ENCODE peak calls at places on chromosome 22, in six cellular contexts. Z is HFF-Myc, R is adrenal gland, H is PC-3, G is BJ, F is right lobe of liver. I is an unnamed sample.
A peak's percentile ranks its signal among the peaks of the same experiment; 100 is the strongest.

GRCh38 chr22:44472583-44472982 is 25.4 kb downstream of the RTL6 start:
- DNase-seq in Z (no peak), H (no peak), G (no peak), R (peak; percentile 1), F (no peak), I (no peak)

GRCh38 chr22:19646383-19646782 is 67.9 kb upstream of the SEPTIN5 start:
- DNase-seq in R (no peak), G (no peak), F (no peak), H (no peak), Z (no peak), I (no peak)

GRCh38 chr22:41576877-41577276 is 12.8 kb downstream of the PMM1 start:
- DNase-seq in R (peak; percentile 91), F (no peak), H (peak; percentile 56), Z (no peak), G (no peak), I (peak; percentile 60)

GRCh38 chr22:47112566-47112965 is 350.1 kb downstream of the TBC1D22A start:
- DNase-seq in G (no peak), R (no peak), F (no peak), H (no peak), Z (no peak), I (no peak)

GRCh38 chr22:47107431-47107830 is 345.0 kb downstream of the TBC1D22A start:
- DNase-seq in H (peak; percentile 82), G (peak; percentile 27), R (no peak), F (no peak), Z (peak; percentile 21), I (peak; percentile 80)

GRCh38 chr22:47207387-47207786 is 444.9 kb downstream of the TBC1D22A start:
- DNase-seq in Z (no peak), G (no peak), F (no peak), H (no peak), R (peak; percentile 21), I (no peak)

GRCh38 chr22:29291215-29291614 is 15.2 kb upstream of the GAS2L1 start:
- DNase-seq in F (no peak), H (no peak), Z (no peak), R (peak; percentile 48), G (no peak), I (no peak)

GRCh38 chr22:32822188-32822877 is 20.8 kb downstream of the TIMP3 start:
- DNase-seq in H (no peak), R (no peak), F (no peak), G (no peak), Z (no peak), I (no peak)

GRCh38 chr22:17980638-17981051 is 43.7 kb downstream of the MICAL3 start:
- DNase-seq in H (no peak), F (no peak), G (no peak), Z (no peak), R (peak; percentile 73), I (peak; percentile 18)

GRCh38 chr22:22865311-22866072 is 22.1 kb upstream of the IGLL5 start:
- DNase-seq in G (no peak), H (no peak), F (no peak), R (no peak), Z (no peak), I (peak; percentile 4)

GRCh38 chr22:23075050-23075449 is 4.7 kb downstream of the GNAZ start:
- DNase-seq in Z (no peak), H (no peak), R (no peak), F (peak; percentile 31), G (no peak), I (no peak)

GRCh38 chr22:21034989-21035388 is 2.6 kb upstream of the SLC7A4 start:
- DNase-seq in R (no peak), Z (no peak), F (no peak), G (no peak), H (no peak), I (no peak)

GRCh38 chr22:20441631-20442484 is 4.2 kb upstream of the SCARF2 start:
- DNase-seq in R (peak; percentile 71), G (no peak), H (no peak), F (peak; percentile 47), Z (no peak), I (peak; percentile 38)

DNA sequence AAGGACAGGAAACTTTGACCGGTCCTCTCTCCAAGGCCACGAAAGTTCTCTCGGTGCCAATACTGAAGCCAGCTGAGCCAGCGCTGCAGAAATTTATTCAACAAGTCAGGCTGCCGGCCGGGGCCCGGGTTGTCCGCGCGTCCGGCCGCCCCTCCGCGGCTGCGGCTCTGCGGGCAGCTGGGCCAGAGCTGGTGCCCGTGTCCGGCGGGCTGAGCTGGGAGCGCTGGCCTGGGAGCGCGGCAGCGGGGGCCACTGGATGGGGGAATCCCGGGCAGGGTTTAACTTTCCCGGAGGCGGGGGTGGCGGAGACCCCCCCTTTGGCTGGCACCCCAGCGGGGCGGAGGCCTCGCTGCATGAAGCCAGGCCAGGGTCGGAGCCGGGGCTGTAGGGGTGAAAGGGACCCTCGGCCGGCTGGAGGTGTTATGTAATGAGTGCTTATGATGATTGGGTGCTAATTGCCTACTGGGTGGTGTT is 12.3 kb upstream of the CACNA1I start:
- DNase-seq in Z (no peak), R (peak; percentile 61), F (no peak), G (no peak), H (no peak), I (no peak)
- H3K4me3 ChIP-seq in Z (no peak overlapping the region), R (no peak overlapping the region), F (no peak overlapping the region), G (no peak overlapping the region), H (no peak overlapping the region), I (no peak overlapping the region)

GRCh38 chr22:36934153-36934939 is 20.9 kb downstream of the CSF2RB start:
- DNase-seq in H (no peak), F (no peak), G (no peak), Z (no peak), R (peak; percentile 14), I (no peak)

GRCh38 chr22:36937319-36938027 is 24.0 kb downstream of the CSF2RB start:
- DNase-seq in G (no peak), H (no peak), F (no peak), R (peak; percentile 21), Z (no peak), I (no peak)

GRCh38 chr22:36934940-36935610 is 21.6 kb downstream of the CSF2RB start:
- DNase-seq in G (no peak), H (no peak), Z (no peak), F (no peak), R (peak; percentile 23), I (no peak)

GRCh38 chr22:36936362-36937116 is 23.1 kb downstream of the CSF2RB start:
- DNase-seq in H (no peak), F (no peak), R (no peak), Z (no peak), G (no peak), I (no peak)

DNA sequence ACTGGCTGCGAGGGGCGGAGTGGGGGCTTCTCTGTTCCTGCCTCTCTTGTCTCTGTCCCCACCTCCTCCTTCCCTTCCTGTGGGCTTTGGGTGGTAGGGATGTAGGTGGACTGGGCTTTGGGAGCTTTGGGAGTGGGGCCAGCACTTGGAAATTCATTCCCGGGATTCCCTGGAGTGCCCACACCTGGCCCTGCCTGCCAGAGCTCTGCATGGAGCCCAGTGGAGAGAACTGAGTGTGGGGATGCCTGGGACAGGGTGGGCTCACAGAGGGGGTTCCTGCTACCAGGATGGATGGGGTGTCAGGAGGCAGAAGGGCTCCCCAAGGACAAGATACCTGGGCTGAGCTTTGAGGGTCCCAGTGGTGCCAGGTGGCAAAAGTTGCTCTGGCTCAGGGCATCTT is 22.3 kb downstream of the CSF2RB start:
- DNase-seq in Z (no peak), G (no peak), H (no peak), R (peak; percentile 24), F (no peak), I (no peak)
- TF ChIP-seq CTCF in Z (no peak), G (no peak), H (no peak), R (no peak), F (no peak), I (no peak)

GRCh38 chr22:39457047-39457545 is 284 bp downstream of the MGAT3 start:
- DNase-seq in F (no peak), H (no peak), Z (no peak), R (no peak), G (no peak), I (no peak)

GRCh38 chr22:39457546-39458442 is 982 bp downstream of the MGAT3 start:
- DNase-seq in G (no peak), F (no peak), Z (no peak), R (no peak), H (no peak), I (no peak)

GRCh38 chr22:39456262-39457046 is at the start of gene MGAT3:
- DNase-seq in H (no peak), F (no peak), G (no peak), R (no peak), Z (no peak), I (no peak)

GRCh38 chr22:39459681-39460080 is 2.9 kb downstream of the MGAT3 start:
- DNase-seq in H (no peak), R (no peak), G (no peak), Z (no peak), F (no peak), I (no peak)

DNA sequence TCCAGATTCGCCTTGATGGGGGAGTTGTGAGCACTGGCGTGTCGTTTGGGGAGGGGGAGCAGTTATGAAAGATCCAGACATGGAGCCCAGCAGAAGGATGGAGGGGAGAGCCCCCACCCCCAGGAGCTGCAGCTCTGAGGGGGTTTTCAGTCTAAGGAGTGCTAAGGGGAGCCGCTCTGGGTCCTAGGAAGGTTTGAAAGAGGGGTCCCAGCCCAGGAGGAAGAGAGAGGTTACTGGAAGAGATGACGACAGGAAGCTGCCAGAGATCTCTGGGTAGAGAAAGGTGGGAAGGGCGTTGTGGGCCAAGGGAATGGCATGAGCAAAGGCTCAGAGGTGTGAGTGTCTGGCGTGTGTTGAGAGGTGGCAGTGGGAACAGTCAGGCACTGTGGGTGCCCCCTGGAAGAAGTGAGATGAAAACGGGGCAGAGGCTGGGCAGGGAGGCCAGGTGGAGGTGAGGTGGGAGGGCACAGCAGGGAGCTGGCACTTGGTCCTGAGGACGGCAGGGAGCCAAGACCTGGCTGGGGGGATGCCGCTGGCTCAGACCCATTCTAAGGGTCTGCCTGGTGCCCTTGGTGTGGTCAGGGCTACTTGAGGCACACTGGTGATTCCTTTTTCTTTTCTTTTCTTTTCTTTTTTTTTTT is 1.8 kb downstream of the MGAT3 start:
- DNase-seq in G (no peak), R (no peak), F (no peak), H (no peak), Z (no peak), I (no peak)
- H3K4me3 ChIP-seq in G (no peak overlapping the region), R (no peak overlapping the region), F (no peak overlapping the region), H (no peak overlapping the region), Z (no peak overlapping the region), I (peak overlapping the region; percentile 55)

GRCh38 chr22:40105755-40106154 is 72.0 kb upstream of the TNRC6B start:
- DNase-seq in F (no peak), R (no peak), H (no peak), G (no peak), Z (no peak), I (no peak)

GRCh38 chr22:40107244-40107643 is 70.5 kb upstream of the TNRC6B start:
- DNase-seq in G (no peak), F (no peak), H (no peak), R (no peak), Z (no peak), I (peak; percentile 5)

DNA sequence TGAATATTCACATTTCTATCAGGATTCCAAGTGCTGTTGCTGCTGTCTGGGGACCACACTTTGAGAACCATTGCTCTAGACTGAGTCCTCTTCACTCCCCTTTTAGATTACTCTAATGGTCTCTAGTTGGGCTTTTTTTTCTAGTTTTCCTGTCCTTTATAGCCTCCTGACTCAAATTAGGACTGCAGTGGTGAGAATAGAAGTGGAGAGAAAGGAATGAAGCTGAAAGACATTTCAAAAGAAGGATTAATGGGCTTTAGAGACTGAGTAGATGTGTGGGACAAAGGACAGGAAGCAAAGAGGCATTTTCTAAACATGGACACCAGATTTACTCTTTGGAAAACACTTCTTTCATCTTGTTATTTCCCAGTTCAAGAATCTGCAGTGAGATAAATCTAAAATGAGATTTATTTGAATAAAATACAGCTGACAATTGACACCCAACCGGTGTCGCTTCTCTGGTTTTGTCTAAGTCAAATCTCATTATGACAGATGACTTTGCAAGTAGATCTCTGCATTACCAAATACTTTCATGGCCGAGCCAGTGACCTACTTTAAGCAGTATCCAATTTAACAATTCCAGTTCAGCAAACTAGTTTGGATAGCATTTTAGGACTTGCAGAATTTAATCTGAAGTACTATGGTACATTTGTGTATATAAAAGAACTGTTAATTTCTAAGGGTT is 76.2 kb upstream of the TNRC6B start:
- DNase-seq in F (no peak), G (no peak), Z (no peak), R (no peak), H (no peak), I (no peak)
- TF ChIP-seq CTCF in F (no peak), G (no peak), Z (no peak), R (no peak), H (no peak), I (no peak)